ENCODE peak calls at places on chromosome 13, in five cellular contexts. M, K, G, O and W are unnamed samples.

GRCh38 chr13:74210693-74211393 is 76.6 kb upstream of the KLF12 start:
- DNase-seq in M (peak), K (peak), G (no peak), O (no peak), W (peak)

GRCh38 chr13:79492313-79492798 is 11.4 kb downstream of the NDFIP2 start:
- DNase-seq in M (no peak), K (no peak), G (no peak), O (no peak), W (no peak)

GRCh38 chr13:113117335-113117872 is 5.2 kb upstream of the F10 start:
- DNase-seq in M (no peak), K (peak), G (peak), O (peak), W (no peak)

GRCh38 chr13:78787189-78787588 is 128.2 kb upstream of the OBI1 start:
- DNase-seq in M (no peak), K (no peak), G (no peak), O (no peak), W (no peak)

GRCh38 chr13:113665582-113666323 is 1.3 kb upstream of the GRK1 start:
- DNase-seq in M (no peak), K (no peak), G (no peak), O (peak), W (no peak)

GRCh38 chr13:100520936-100521765 is 67.4 kb downstream of the GGACT start:
- DNase-seq in M (no peak), K (peak), G (peak), O (no peak), W (no peak)

GRCh38 chr13:100946588-100946987 is 272.0 kb upstream of the TMTC4 start:
- DNase-seq in M (no peak), K (no peak), G (no peak), O (no peak), W (no peak)

GRCh38 chr13:113647351-113648217 is 10.4 kb downstream of the ATP4B start:
- DNase-seq in M (peak), K (peak), G (peak), O (peak), W (peak)

GRCh38 chr13:64057372-64058020 is 2641.8 kb upstream of the PCDH20 start:
- DNase-seq in M (no peak), K (no peak), G (no peak), O (no peak), W (no peak)

GRCh38 chr13:38166121-38166520 is 183.5 kb upstream of the UFM1 start:
- DNase-seq in M (no peak), K (peak), G (no peak), O (no peak), W (no peak)

GRCh38 chr13:31965361-31966066 is 66.1 kb upstream of the FRY start:
- DNase-seq in M (no peak), K (peak), G (no peak), O (no peak), W (peak)

GRCh38 chr13:39311619-39312018 is 273.4 kb downstream of the NHLRC3 start:
- DNase-seq in M (peak), K (peak), G (no peak), O (no peak), W (no peak)

GRCh38 chr13:89474432-89474831 is 1803.3 kb downstream of the SLITRK5 start:
- DNase-seq in M (no peak), K (no peak), G (no peak), O (no peak), W (no peak)

GRCh38 chr13:109545964-109546363 is 240.4 kb downstream of the IRS2 start:
- DNase-seq in M (no peak), K (no peak), G (peak), O (no peak), W (no peak)

GRCh38 chr13:100454876-100455275 is 133.7 kb downstream of the GGACT start:
- DNase-seq in M (no peak), K (peak), G (no peak), O (no peak), W (no peak)

GRCh38 chr13:112236539-112237197 is 139.5 kb upstream of the SPACA7 start:
- DNase-seq in M (no peak), K (no peak), G (no peak), O (no peak), W (no peak)

GRCh38 chr13:69704311-69704710 is 403.3 kb upstream of the ATXN8OS start:
- DNase-seq in M (no peak), K (no peak), G (no peak), O (no peak), W (no peak)

GRCh38 chr13:51793570-51794273 is 10.2 kb downstream of the DHRS12 start:
- DNase-seq in M (no peak), K (peak), G (no peak), O (no peak), W (no peak)

GRCh38 chr13:60303166-60303565 is 93.9 kb upstream of the TDRD3 start:
- DNase-seq in M (no peak), K (no peak), G (no peak), O (no peak), W (no peak)